ENCODE peak calls at places on chromosomes 11 and 22, in four cellular contexts. Z, I, U and F are unnamed samples.

GRCh38 chr22:44360686-44361381 is 48.1 kb upstream of the SHISAL1 start:
- DNase-seq in Z (no peak), I (no peak), U (peak), F (peak)

GRCh38 chr11:106186630-106187029 is 109.2 kb downstream of the AASDHPPT start:
- DNase-seq in Z (no peak), I (no peak), U (no peak), F (no peak)

GRCh38 chr11:19441752-19442553 is 201.2 kb upstream of the E2F8 start:
- DNase-seq in Z (peak), I (no peak), U (peak), F (peak)

GRCh38 chr11:128517457-128518230 is 69.7 kb downstream of the ETS1 start:
- DNase-seq in Z (no peak), I (no peak), U (peak), F (peak)

GRCh38 chr22:49973018-49973965 is 12.7 kb downstream of the PIM3 start:
- DNase-seq in Z (no peak), I (no peak), U (no peak), F (no peak)

GRCh38 chr11:102780491-102780918 is at the start of gene MMP10:
- DNase-seq in Z (peak), I (no peak), U (peak), F (peak)

GRCh38 chr11:16876053-16876752 is 137.8 kb downstream of the C11orf58 start:
- DNase-seq in Z (no peak), I (no peak), U (no peak), F (no peak)

GRCh38 chr22:35863432-35863831 is 145.8 kb downstream of the APOL5 start:
- DNase-seq in Z (no peak), I (no peak), U (no peak), F (no peak)

GRCh38 chr11:23205156-23205871 is 345.0 kb upstream of the CCDC179 start:
- DNase-seq in Z (no peak), I (no peak), U (no peak), F (peak)

GRCh38 chr11:2315395-2316168 is 13.8 kb downstream of the TSPAN32 start:
- DNase-seq in Z (no peak), I (no peak), U (no peak), F (no peak)

GRCh38 chr11:1165256-1166041 is 7.7 kb downstream of the MUC5AC start:
- DNase-seq in Z (no peak), I (no peak), U (no peak), F (no peak)

GRCh38 chr22:27022256-27022655 is 364.9 kb downstream of the MIAT start:
- DNase-seq in Z (peak), I (no peak), U (no peak), F (no peak)